ENCODE peak calls at places on chromosomes 1 and 21, in six cellular contexts. R is cardiac septum; G is LoVo; M is activated naive CD4-positive, alpha-beta T cell treated with anti-CD3 and anti-CD28 coated beads for 36 hours; B is Caki2; J is ureter. D is an unnamed sample.
A peak's percentile ranks its signal among the peaks of the same experiment; 100 is the strongest.

GRCh38 chr1:188425687-188426086 is 1596.9 kb downstream of the PLA2G4A start:
- DNase-seq in R (no peak), G (no peak), M (no peak), B (no peak), J (no peak), D (no peak)

GRCh38 chr1:67937010-67937409 is 103.7 kb upstream of the GNG12 start:
- DNase-seq in R (no peak), G (no peak), M (no peak), B (no peak), J (no peak), D (no peak)

GRCh38 chr1:33319186-33319948 is 1.5 kb downstream of the A3GALT2 start:
- DNase-seq in R (no peak), G (no peak), M (no peak), B (no peak), J (no peak), D (no peak)

GRCh38 chr1:160837558-160838205 is 25.0 kb downstream of the CD244 start:
- DNase-seq in R (peak; percentile 80), G (no peak), M (peak; percentile 90), B (peak; percentile 16), J (no peak), D (no peak)

GRCh38 chr1:15345711-15346355 is 63.9 kb upstream of the EFHD2 start:
- DNase-seq in R (no peak), G (no peak), M (peak; percentile 63), B (no peak), J (peak; percentile 69), D (no peak)

GRCh38 chr1:93728480-93729131 is 47.0 kb upstream of the BCAR3 start:
- DNase-seq in R (no peak), G (no peak), M (no peak), B (no peak), J (peak; percentile 57), D (no peak)

GRCh38 chr1:198681247-198681646 is 42.4 kb downstream of the PTPRC start:
- DNase-seq in R (no peak), G (no peak), M (no peak), B (no peak), J (no peak), D (no peak)

GRCh38 chr21:33904041-33904440 is 11.6 kb downstream of the ATP5PO start:
- DNase-seq in R (no peak), G (no peak), M (no peak), B (no peak), J (no peak), D (no peak)

GRCh38 chr1:225462714-225463574 is 35.1 kb upstream of the LBR start:
- DNase-seq in R (peak; percentile 73), G (no peak), M (peak; percentile 2), B (no peak), J (no peak), D (no peak)

GRCh38 chr1:72280714-72281113 is 1.6 kb downstream of the NEGR1 start:
- DNase-seq in R (no peak), G (no peak), M (no peak), B (no peak), J (no peak), D (no peak)

GRCh38 chr1:111517464-111518225 is 14.2 kb upstream of the ADORA3 start:
- DNase-seq in R (no peak), G (no peak), M (peak; percentile 42), B (no peak), J (no peak), D (no peak)

GRCh38 chr1:44408181-44409018 is 3.3 kb downstream of the RNF220 start:
- DNase-seq in R (no peak), G (no peak), M (no peak), B (no peak), J (no peak), D (no peak)

GRCh38 chr1:199157494-199157893 is 518.7 kb downstream of the PTPRC start:
- DNase-seq in R (no peak), G (peak; percentile 10), M (no peak), B (peak; percentile 46), J (no peak), D (no peak)

GRCh38 chr1:193763313-193763712 is 576.9 kb upstream of the B3GALT2 start:
- DNase-seq in R (no peak), G (no peak), M (no peak), B (no peak), J (no peak), D (no peak)

GRCh38 chr1:178607718-178608408 is 95.0 kb downstream of the TEX35 start:
- DNase-seq in R (no peak), G (no peak), M (no peak), B (no peak), J (no peak), D (no peak)

GRCh38 chr1:200134116-200134515 is 106.6 kb downstream of the NR5A2 start:
- DNase-seq in R (no peak), G (no peak), M (no peak), B (no peak), J (no peak), D (no peak)

GRCh38 chr1:198153103-198153502 is 3.7 kb upstream of the NEK7 start:
- DNase-seq in R (no peak), G (peak; percentile 17), M (no peak), B (no peak), J (no peak), D (no peak)

GRCh38 chr1:184150776-184151531 is 99.4 kb downstream of the TSEN15 start:
- DNase-seq in R (peak; percentile 76), G (no peak), M (no peak), B (no peak), J (no peak), D (no peak)

GRCh38 chr1:99544328-99544727 is 101.6 kb upstream of the PALMD start:
- DNase-seq in R (no peak), G (no peak), M (no peak), B (no peak), J (no peak), D (no peak)

GRCh38 chr1:12618661-12619395 is 818 bp upstream of the DHRS3 start:
- DNase-seq in R (peak; percentile 92), G (peak; percentile 88), M (peak; percentile 90), B (peak; percentile 91), J (peak; percentile 87), D (no peak)

GRCh38 chr1:198373376-198373775 is 167.1 kb downstream of the ATP6V1G3 start:
- DNase-seq in R (no peak), G (no peak), M (no peak), B (no peak), J (no peak), D (no peak)

GRCh38 chr21:34243562-34243961 is 120.2 kb upstream of the KCNE2 start:
- DNase-seq in R (no peak), G (peak; percentile 13), M (peak; percentile 60), B (no peak), J (no peak), D (peak; percentile 11)

GRCh38 chr1:9902060-9902452 is 8.0 kb downstream of the CTNNBIP1 start:
- DNase-seq in R (no peak), G (no peak), M (no peak), B (no peak), J (no peak), D (no peak)

GRCh38 chr1:156118175-156118868 is 3.8 kb downstream of the LMNA start:
- DNase-seq in R (no peak), G (peak; percentile 59), M (no peak), B (peak; percentile 65), J (no peak), D (no peak)

GRCh38 chr1:100188617-100189016 is 10.6 kb upstream of the LRRC39 start:
- DNase-seq in R (no peak), G (no peak), M (no peak), B (peak; percentile 86), J (no peak), D (peak; percentile 2)

GRCh38 chr1:89100366-89100765 is 25.5 kb downstream of the GBP2 start:
- DNase-seq in R (no peak), G (no peak), M (no peak), B (no peak), J (no peak), D (no peak)

GRCh38 chr1:176648556-176648955 is 185.6 kb downstream of the PAPPA2 start:
- DNase-seq in R (no peak), G (no peak), M (no peak), B (no peak), J (no peak), D (no peak)

GRCh38 chr1:77281491-77282186 is at the start of gene AK5:
- DNase-seq in R (peak; percentile 76), G (no peak), M (peak; percentile 58), B (peak; percentile 60), J (no peak), D (peak; percentile 52)

D was measured in SK-N-DZ.